ENCODE peak calls at places on chromosomes 11 and 22, in seven cellular contexts. Q is T-helper 2 cell; J is activated CD4-positive, alpha-beta T cell treated with anti-CD3 and anti-CD28 coated beads for 24 hours; W is T follicular helper cell; P is small intestine; M is RWPE1; D is NCI-H1105 treated with DMSO at 0.1 percent for 48 hours. X is an unnamed sample.

GRCh38 chr11:118434123-118434552 is 2.2 kb upstream of the KMT2A start:
- DNase-seq in Q (peak; percentile 41), J (no peak), W (peak; percentile 21), P (no peak), M (no peak), D (peak; percentile 68), X (no peak)

GRCh38 chr11:45909594-45910475 is 2.8 kb upstream of the FREY1 start:
- DNase-seq in Q (no peak), J (no peak), W (no peak), P (no peak), M (no peak), D (no peak), X (no peak)

GRCh38 chr11:94602430-94603372 is 35.5 kb downstream of the PIWIL4 start:
- DNase-seq in Q (no peak), J (no peak), W (no peak), P (peak; percentile 95), M (peak; percentile 66), D (peak; percentile 33), X (no peak)

GRCh38 chr11:100769165-100769564 is 82.1 kb downstream of the ARHGAP42 start:
- DNase-seq in Q (no peak), J (no peak), W (no peak), P (no peak), M (no peak), D (no peak), X (no peak)

GRCh38 chr22:46070215-46070721 is 80.1 kb upstream of the PPARA start:
- DNase-seq in Q (no peak), J (no peak), W (no peak), P (peak; percentile 79), M (no peak), D (peak; percentile 59), X (peak; percentile 64)

GRCh38 chr22:30611197-30611596 is 4.2 kb downstream of the TCN2 start:
- DNase-seq in Q (no peak), J (no peak), W (no peak), P (no peak), M (no peak), D (no peak), X (no peak)

GRCh38 chr11:34650528-34650927 is 29.6 kb downstream of the EHF start:
- DNase-seq in Q (peak; percentile 92), J (peak; percentile 67), W (peak; percentile 43), P (no peak), M (no peak), D (no peak), X (peak; percentile 89)

GRCh38 chr11:64887757-64888405 is 9.5 kb upstream of the EHD1 start:
- DNase-seq in Q (peak; percentile 73), J (peak; percentile 82), W (peak; percentile 76), P (peak; percentile 92), M (peak; percentile 72), D (peak; percentile 43), X (peak; percentile 94)

GRCh38 chr11:128095459-128096096 is 491.8 kb downstream of the ETS1 start:
- DNase-seq in Q (no peak), J (no peak), W (no peak), P (no peak), M (peak; percentile 34), D (no peak), X (no peak)

GRCh38 chr11:34719303-34719848 is 98.5 kb downstream of the EHF start:
- DNase-seq in Q (no peak), J (no peak), W (no peak), P (peak; percentile 6), M (no peak), D (no peak), X (no peak)

GRCh38 chr11:56841210-56841810 is 92.8 kb upstream of the OR9G4 start:
- DNase-seq in Q (no peak), J (peak; percentile 30), W (no peak), P (peak; percentile 67), M (peak; percentile 55), D (peak; percentile 53), X (no peak)

GRCh38 chr22:49825436-49825835 is 2.2 kb downstream of the BRD1 start:
- DNase-seq in Q (no peak), J (no peak), W (no peak), P (no peak), M (no peak), D (no peak), X (no peak)

GRCh38 chr11:24082241-24082640 is 414.6 kb upstream of the LUZP2 start:
- DNase-seq in Q (no peak), J (no peak), W (no peak), P (no peak), M (no peak), D (no peak), X (no peak)

GRCh38 chr11:111665779-111666178 is 63.5 kb downstream of the SIK2 start:
- DNase-seq in Q (no peak), J (no peak), W (no peak), P (peak; percentile 8), M (peak; percentile 20), D (no peak), X (no peak)

GRCh38 chr11:30585067-30585891 is 874 bp downstream of the MPPED2 start:
- DNase-seq in Q (peak; percentile 4), J (no peak), W (no peak), P (no peak), M (no peak), D (peak; percentile 17), X (no peak)

GRCh38 chr11:96237759-96238158 is 105.2 kb downstream of the MAML2 start:
- DNase-seq in Q (no peak), J (no peak), W (no peak), P (no peak), M (no peak), D (peak; percentile 98), X (no peak)

GRCh38 chr11:116842909-116843308 is 5.5 kb upstream of the APOA1 start:
- DNase-seq in Q (no peak), J (no peak), W (no peak), P (peak; percentile 93), M (no peak), D (no peak), X (no peak)

GRCh38 chr22:26199665-26200064 is 30.4 kb downstream of the SEZ6L start:
- DNase-seq in Q (no peak), J (no peak), W (no peak), P (no peak), M (no peak), D (no peak), X (no peak)

GRCh38 chr11:67371549-67372231 is 1.7 kb downstream of the CLCF1 start:
- DNase-seq in Q (no peak), J (no peak), W (no peak), P (peak; percentile 46), M (no peak), D (no peak), X (peak; percentile 70)

GRCh38 chr11:7500251-7500650 is 13.5 kb upstream of the PPFIBP2 start:
- DNase-seq in Q (no peak), J (no peak), W (no peak), P (no peak), M (no peak), D (no peak), X (no peak)

GRCh38 chr11:7892751-7893356 is 38.2 kb downstream of the OR10A6 start:
- DNase-seq in Q (peak; percentile 3), J (no peak), W (no peak), P (peak; percentile 80), M (peak; percentile 71), D (peak; percentile 71), X (no peak)

GRCh38 chr11:75537740-75538139 is 12.0 kb upstream of the GDPD5 start:
- DNase-seq in Q (no peak), J (no peak), W (no peak), P (no peak), M (no peak), D (no peak), X (no peak)

GRCh38 chr22:49328076-49328475 is 499.6 kb downstream of the BRD1 start:
- DNase-seq in Q (no peak), J (no peak), W (no peak), P (no peak), M (no peak), D (no peak), X (peak; percentile 52)

GRCh38 chr22:28802595-28803087 is 2.3 kb upstream of the XBP1 start:
- DNase-seq in Q (no peak), J (no peak), W (no peak), P (peak; percentile 56), M (no peak), D (no peak), X (no peak)

GRCh38 chr11:19225123-19225522 is 15.6 kb downstream of the E2F8 start:
- DNase-seq in Q (no peak), J (no peak), W (no peak), P (no peak), M (no peak), D (no peak), X (no peak)

GRCh38 chr11:119717839-119718534 is 11.0 kb downstream of the NECTIN1 start:
- DNase-seq in Q (no peak), J (no peak), W (no peak), P (no peak), M (no peak), D (no peak), X (no peak)

GRCh38 chr22:41302016-41302767 is 867 bp downstream of the ZC3H7B start:
- DNase-seq in Q (no peak), J (no peak), W (no peak), P (no peak), M (no peak), D (no peak), X (peak; percentile 65)

GRCh38 chr11:124669193-124669592 is 4.3 kb downstream of the SIAE start:
- DNase-seq in Q (peak; percentile 36), J (no peak), W (peak; percentile 33), P (peak; percentile 54), M (peak; percentile 71), D (peak; percentile 72), X (peak; percentile 66)

GRCh38 chr11:75421035-75421602 is 11.9 kb downstream of the KLHL35 start:
- DNase-seq in Q (no peak), J (no peak), W (no peak), P (no peak), M (no peak), D (no peak), X (no peak)

GRCh38 chr11:96200243-96200642 is 142.8 kb downstream of the MAML2 start:
- DNase-seq in Q (no peak), J (no peak), W (no peak), P (no peak), M (no peak), D (no peak), X (no peak)

GRCh38 chr22:42280836-42281235 is 10.4 kb upstream of the TCF20 start:
- DNase-seq in Q (no peak), J (no peak), W (no peak), P (no peak), M (no peak), D (no peak), X (peak; percentile 36)

GRCh38 chr22:23215294-23216204 is 35.2 kb downstream of the BCR start:
- DNase-seq in Q (no peak), J (no peak), W (no peak), P (no peak), M (peak; percentile 57), D (no peak), X (no peak)

GRCh38 chr22:33958741-33959140 is 38.5 kb upstream of the LARGE1 start:
- DNase-seq in Q (no peak), J (no peak), W (no peak), P (no peak), M (no peak), D (no peak), X (no peak)

GRCh38 chr11:121553806-121554205 is 101.0 kb upstream of the SORL1-AS1 start:
- DNase-seq in Q (no peak), J (no peak), W (no peak), P (peak; percentile 99), M (peak; percentile 68), D (no peak), X (no peak)

GRCh38 chr11:1633864-1634263 is 4.3 kb downstream of the KRTAP5-5 start:
- DNase-seq in Q (no peak), J (no peak), W (no peak), P (no peak), M (no peak), D (no peak), X (no peak)

GRCh38 chr11:112588252-112588668 is 327.6 kb upstream of the PLET1 start:
- DNase-seq in Q (peak; percentile 8), J (peak; percentile 10), W (peak; percentile 3), P (peak; percentile 73), M (peak; percentile 78), D (peak; percentile 89), X (peak; percentile 71)

GRCh38 chr11:75237050-75237449 is 3.5 kb upstream of the TPBGL start:
- DNase-seq in Q (no peak), J (no peak), W (no peak), P (no peak), M (no peak), D (no peak), X (no peak)

GRCh38 chr22:35785181-35785923 is 67.7 kb downstream of the APOL5 start:
- DNase-seq in Q (no peak), J (no peak), W (no peak), P (no peak), M (no peak), D (no peak), X (no peak)